ENCODE peak calls at places on chromosomes 2 and 18, in eight cellular contexts. S is CD8-positive, alpha-beta T cell; C is astrocyte of the spinal cord; N is AG09309; X is tibial nerve; P is cardiac muscle cell; E is HCT116; R is SK-N-SH. Y is an unnamed sample.
A peak's percentile ranks its signal among the peaks of the same experiment; 100 is the strongest.

GRCh38 chr2:38214209-38214717 is 138.3 kb upstream of the CYP1B1 start:
- DNase-seq in S (no peak), C (no peak), N (no peak), X (no peak), P (no peak), E (no peak), R (no peak), Y (no peak)

GRCh38 chr18:75210274-75211001 is at the start of gene TSHZ1:
- DNase-seq in S (peak; percentile 21), C (peak; percentile 86), N (peak; percentile 79), X (peak; percentile 80), P (peak; percentile 85), E (peak; percentile 72), R (peak; percentile 79), Y (peak; percentile 88)

GRCh38 chr2:227805578-227805977 is 8.1 kb upstream of the CCL20 start:
- DNase-seq in S (no peak), C (no peak), N (no peak), X (no peak), P (no peak), E (no peak), R (no peak), Y (no peak)

GRCh38 chr2:102187191-102188150 is 648 bp downstream of the IL1RL2 start:
- DNase-seq in S (no peak), C (peak; percentile 44), N (no peak), X (peak; percentile 42), P (peak; percentile 72), E (no peak), R (peak; percentile 37), Y (peak; percentile 57)

GRCh38 chr18:56532176-56532840 is 106.1 kb downstream of the TXNL1 start:
- DNase-seq in S (no peak), C (peak; percentile 57), N (no peak), X (no peak), P (peak; percentile 18), E (no peak), R (no peak), Y (no peak)

GRCh38 chr18:49766646-49767045 is 46.7 kb downstream of the ACAA2 start:
- DNase-seq in S (no peak), C (no peak), N (no peak), X (no peak), P (no peak), E (no peak), R (no peak), Y (no peak)

GRCh38 chr2:151363709-151364108 is 6.3 kb downstream of the TNFAIP6 start:
- DNase-seq in S (no peak), C (no peak), N (no peak), X (peak; percentile 43), P (peak; percentile 92), E (no peak), R (no peak), Y (peak; percentile 92)

GRCh38 chr18:41875094-41875780 is 79.8 kb upstream of the PIK3C3 start:
- DNase-seq in S (no peak), C (peak; percentile 61), N (no peak), X (no peak), P (peak; percentile 69), E (no peak), R (no peak), Y (peak; percentile 59)

GRCh38 chr2:70982971-70983370 is 4.5 kb downstream of the ANKRD53 start:
- DNase-seq in S (no peak), C (no peak), N (no peak), X (no peak), P (no peak), E (no peak), R (no peak), Y (no peak)

GRCh38 chr2:652881-653480 is 24.2 kb downstream of the TMEM18 start:
- DNase-seq in S (no peak), C (no peak), N (no peak), X (no peak), P (no peak), E (no peak), R (no peak), Y (no peak)

GRCh38 chr2:1993711-1994682 is 249.7 kb upstream of the PXDN start:
- DNase-seq in S (no peak), C (peak; percentile 95), N (no peak), X (no peak), P (peak; percentile 29), E (no peak), R (no peak), Y (peak; percentile 80)

GRCh38 chr2:11467749-11468148 is 1.8 kb upstream of the E2F6 start:
- DNase-seq in S (no peak), C (no peak), N (no peak), X (no peak), P (no peak), E (no peak), R (no peak), Y (no peak)

GRCh38 chr18:57015036-57015805 is 131.7 kb upstream of the BOD1L2 start:
- DNase-seq in S (no peak), C (no peak), N (no peak), X (no peak), P (no peak), E (no peak), R (no peak), Y (no peak)

GRCh38 chr2:3526871-3527270 is 7.5 kb upstream of the ADI1 start:
- DNase-seq in S (no peak), C (no peak), N (no peak), X (no peak), P (no peak), E (no peak), R (peak; percentile 44), Y (no peak)

GRCh38 chr2:73870084-73870483 is 22.7 kb upstream of the ACTG2 start:
- DNase-seq in S (no peak), C (peak; percentile 97), N (peak; percentile 28), X (peak; percentile 71), P (peak; percentile 95), E (no peak), R (no peak), Y (peak; percentile 94)

GRCh38 chr2:61640406-61640805 is 102.2 kb upstream of the XPO1 start:
- DNase-seq in S (no peak), C (no peak), N (no peak), X (no peak), P (no peak), E (no peak), R (no peak), Y (no peak)

GRCh38 chr2:152814475-152815030 is 96.1 kb downstream of the ARL6IP6 start:
- DNase-seq in S (no peak), C (no peak), N (no peak), X (no peak), P (peak; percentile 2), E (no peak), R (no peak), Y (no peak)

GRCh38 chr2:1945837-1946236 is 201.5 kb upstream of the PXDN start:
- DNase-seq in S (no peak), C (no peak), N (no peak), X (no peak), P (no peak), E (no peak), R (no peak), Y (no peak)

GRCh38 chr2:8583400-8584173 is 98.3 kb upstream of the ID2 start:
- DNase-seq in S (peak; percentile 49), C (peak; percentile 65), N (no peak), X (peak; percentile 85), P (peak; percentile 65), E (peak; percentile 89), R (no peak), Y (no peak)

GRCh38 chr2:241282553-241282952 is 32.9 kb downstream of the HDLBP start:
- DNase-seq in S (no peak), C (no peak), N (no peak), X (no peak), P (no peak), E (no peak), R (no peak), Y (no peak)
- TF ChIP-seq CTCF in S (no peak), C (no peak), N (no peak), X (no peak), P (no peak), E (no peak), R (no peak), Y (no peak)

DNA sequence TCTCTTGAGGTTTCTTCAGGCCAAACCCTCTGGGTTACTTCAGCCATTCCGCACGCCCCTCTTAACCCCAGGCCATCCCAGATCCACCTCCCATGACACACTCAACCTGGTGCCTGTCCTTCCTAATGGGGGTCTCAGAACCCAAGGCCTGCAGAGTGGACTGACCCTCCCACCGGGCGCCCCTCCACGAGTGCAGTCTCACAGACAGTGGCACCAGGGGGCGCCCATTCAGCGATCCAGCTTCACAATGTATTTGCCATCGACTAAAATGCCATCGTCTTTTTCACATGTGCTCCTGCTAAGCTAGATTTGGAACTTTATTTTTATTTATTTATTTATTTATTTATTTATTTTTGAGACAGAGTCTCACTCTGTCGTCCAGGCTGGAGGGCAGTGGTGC is 38.5 kb downstream of the INPP5D start:
- DNase-seq in S (no peak), C (peak; percentile 7), N (no peak), X (no peak), P (peak; percentile 32), E (peak; percentile 10), R (peak; percentile 60), Y (peak; percentile 15)
- TF ChIP-seq CTCF in S (peak; percentile 22), C (peak; percentile 46), N (peak; percentile 18), X (no peak), P (peak; percentile 38), E (peak; percentile 71), R (peak; percentile 46), Y (peak; percentile 24)

GRCh38 chr2:7011376-7012083 is 94.3 kb downstream of the RNF144A start:
- DNase-seq in S (no peak), C (peak; percentile 97), N (peak; percentile 88), X (no peak), P (peak; percentile 93), E (no peak), R (no peak), Y (peak; percentile 94)

GRCh38 chr2:7014201-7014640 is 97.0 kb downstream of the RNF144A start:
- DNase-seq in S (no peak), C (peak; percentile 89), N (no peak), X (no peak), P (peak; percentile 51), E (peak; percentile 18), R (peak; percentile 63), Y (peak; percentile 44)

GRCh38 chr2:7013761-7014160 is 96.5 kb downstream of the RNF144A start:
- DNase-seq in S (no peak), C (no peak), N (no peak), X (no peak), P (no peak), E (no peak), R (no peak), Y (no peak)

GRCh38 chr2:7010376-7010775 is 93.2 kb downstream of the RNF144A start:
- DNase-seq in S (no peak), C (peak; percentile 97), N (peak; percentile 74), X (peak; percentile 71), P (peak; percentile 97), E (no peak), R (no peak), Y (peak; percentile 94)

GRCh38 chr2:7012141-7012809 is 95.1 kb downstream of the RNF144A start:
- DNase-seq in S (no peak), C (peak; percentile 71), N (peak; percentile 40), X (no peak), P (peak; percentile 50), E (no peak), R (no peak), Y (peak; percentile 15)
- TF ChIP-seq CTCF in S (no peak), C (no peak), N (no peak), X (no peak), P (no peak), E (no peak), R (peak; percentile 21), Y (no peak)

DNA sequence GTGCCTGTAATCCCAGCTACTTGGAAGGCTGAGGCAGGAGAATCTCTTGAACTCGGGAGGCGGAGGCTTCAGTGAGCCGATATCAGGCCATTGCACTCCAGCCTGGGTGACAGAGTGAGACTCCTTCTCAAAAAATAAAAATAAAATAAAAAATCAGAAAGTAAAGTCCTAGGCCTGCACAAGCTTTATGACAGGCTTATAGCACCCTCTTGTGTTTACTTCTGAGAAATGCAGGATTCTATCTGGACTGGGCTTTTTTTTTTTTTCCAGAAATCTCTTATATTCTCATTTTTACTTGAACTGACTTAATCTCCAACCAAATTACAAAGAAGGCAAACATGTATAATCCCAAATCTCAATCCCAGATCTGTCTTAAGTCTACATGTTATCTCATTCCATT is 26.1 kb upstream of the REG3G start:
- DNase-seq in S (no peak), C (no peak), N (no peak), X (no peak), P (peak; percentile 14), E (no peak), R (peak; percentile 42), Y (peak; percentile 36)
- TF ChIP-seq CTCF in S (no peak), C (peak; percentile 11), N (no peak), X (peak; percentile 17), P (peak; percentile 32), E (peak; percentile 8), R (peak; percentile 56), Y (peak; percentile 36)

Y was measured in fibroblast of pulmonary artery.